ENCODE peak calls at places on chromosomes 12 and 14, in seven cellular contexts. F, H, T, I, B, E and A are unnamed samples. For H3K27me3, the result is how much of the 10 kb centered on the place peaks cover.

GRCh38 chr12:83841620-83842019 is 1071.0 kb downstream of the SLC6A15 start:
- DNase-seq in T (no peak), B (no peak), H (no peak), E (no peak), I (peak), F (no peak), A (peak)

GRCh38 chr12:52696588-52696987 is 6.7 kb downstream of the KRT77 start:
- DNase-seq in T (no peak), I (no peak), E (no peak), F (no peak), B (no peak), H (no peak), A (no peak)

GRCh38 chr12:130715996-130716917 is at the start of gene RIMBP2:
- DNase-seq in H (no peak), T (peak), E (peak), F (peak), I (peak), B (no peak), A (peak)

GRCh38 chr14:103808403-103809001 is 38.9 kb downstream of the PPP1R13B start:
- DNase-seq in B (peak), F (peak), I (peak), E (peak), T (peak), H (peak), A (peak)

GRCh38 chr12:124369055-124369900 is 74.4 kb downstream of the RFLNA start:
- DNase-seq in T (peak), F (peak), H (peak), E (peak), B (peak), I (peak), A (no peak)

GRCh38 chr14:100212476-100213333 is 26.2 kb upstream of the YY1 start:
- DNase-seq in B (no peak), H (no peak), F (no peak), E (peak), I (no peak), T (no peak), A (no peak)

GRCh38 chr14:69055973-69056372 is 76.9 kb upstream of the ACTN1 start:
- DNase-seq in T (no peak), B (no peak), I (peak), E (no peak), F (no peak), H (no peak), A (no peak)

GRCh38 chr12:389138-390096 is at the start of gene KDM5A:
- DNase-seq in I (peak), T (peak), E (peak), F (peak), H (peak), B (peak), A (peak)

GRCh38 chr12:22899184-22899583 is 274.2 kb downstream of the ETNK1 start:
- DNase-seq in E (no peak), F (no peak), H (no peak), I (no peak), B (no peak), T (no peak), A (peak)

GRCh38 chr12:74292351-74293194 is 245.1 kb upstream of the ATXN7L3B start:
- DNase-seq in E (peak), T (peak), F (no peak), B (no peak), I (no peak), H (no peak), A (no peak)

GRCh38 chr14:100078997-100079561 is 13.9 kb downstream of the EVL start:
- DNase-seq in I (peak), H (no peak), E (peak), B (peak), T (peak), F (no peak), A (no peak)

GRCh38 chr12:779745-780734 is 27.7 kb downstream of the WNK1 start:
- DNase-seq in B (no peak), I (peak), T (peak), F (no peak), H (no peak), E (no peak), A (peak)

GRCh38 chr12:54980341-54980740 is 4.2 kb downstream of the TESPA1 start:
- DNase-seq in F (no peak), E (no peak), H (no peak), T (no peak), B (no peak), I (no peak), A (no peak)

GRCh38 chr14:81565441-81566290 is 32.0 kb upstream of the SEL1L start:
- DNase-seq in T (peak), H (no peak), I (no peak), F (no peak), E (no peak), B (no peak), A (peak)

GRCh38 chr12:43758247-43758727 is 303 bp downstream of the PUS7L start:
- DNase-seq in T (peak), H (no peak), E (no peak), I (peak), B (peak), F (peak), A (peak)

GRCh38 chr12:13536219-13536910 is 339.8 kb downstream of the EMP1 start:
- DNase-seq in T (no peak), I (no peak), F (no peak), H (no peak), B (no peak), E (no peak), A (no peak)

GRCh38 chr12:13534242-13534641 is 337.7 kb downstream of the EMP1 start:
- DNase-seq in H (no peak), E (no peak), I (no peak), F (no peak), T (no peak), B (no peak), A (no peak)

GRCh38 chr12:13538136-13538535 is 341.6 kb downstream of the EMP1 start:
- DNase-seq in F (no peak), E (no peak), B (peak), H (no peak), I (no peak), T (no peak), A (no peak)

GRCh38 chr12:13537623-13538022 is 341.1 kb downstream of the EMP1 start:
- DNase-seq in H (no peak), E (no peak), I (no peak), T (no peak), B (no peak), F (no peak), A (no peak)

DNA sequence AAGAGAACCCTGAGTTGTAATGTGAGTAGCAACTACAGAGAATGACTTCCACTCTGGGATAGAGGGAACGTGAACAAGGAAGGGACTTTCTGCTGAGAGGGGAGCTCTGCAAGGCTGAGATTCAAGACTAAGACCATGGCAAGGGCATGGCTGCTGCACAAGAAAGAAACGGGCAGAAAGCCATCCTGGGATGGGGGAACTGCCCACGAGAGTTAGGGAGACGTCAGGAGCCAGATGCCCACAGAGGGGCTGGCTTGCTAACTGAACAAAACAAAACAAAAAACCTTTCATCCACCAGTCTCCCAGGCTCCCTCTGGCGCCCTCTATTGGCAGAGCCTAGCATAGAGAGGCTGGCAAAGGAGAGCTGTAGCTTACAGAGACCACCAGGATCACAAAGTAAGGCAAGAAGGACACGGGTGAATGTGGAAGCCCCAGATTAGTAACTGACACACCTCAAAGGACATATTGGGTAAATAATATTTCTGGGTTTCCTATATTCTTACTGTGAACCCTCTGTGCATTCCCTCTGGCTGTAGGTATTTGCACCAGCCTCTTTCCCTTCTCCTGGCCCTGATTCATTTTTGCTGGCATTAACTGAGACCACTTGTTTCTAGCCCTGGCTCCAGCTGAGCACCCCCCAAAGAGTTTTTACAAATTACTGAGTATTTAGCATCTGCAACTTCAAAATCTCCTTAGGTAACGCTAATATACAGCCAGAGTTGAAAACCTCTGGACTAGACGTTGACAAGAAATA is 338.3 kb downstream of the EMP1 start:
- DNase-seq in E (peak), H (peak), F (peak), I (peak), B (peak), T (peak), A (peak)
- H3K4me3 ChIP-seq in E (no peak), H (no peak), F (no peak), I (peak), B (no peak), T (no peak), A (no peak)

GRCh38 chr12:132174015-132174660 is 29.9 kb downstream of the NOC4L start:
- DNase-seq in B (no peak), F (no peak), T (no peak), I (no peak), H (no peak), E (peak), A (no peak)
- H3K27me3 ChIP-seq in B (half or more), F (under half), T (under half), I (under half), H (under half), E (under half), A (under half)

DNA sequence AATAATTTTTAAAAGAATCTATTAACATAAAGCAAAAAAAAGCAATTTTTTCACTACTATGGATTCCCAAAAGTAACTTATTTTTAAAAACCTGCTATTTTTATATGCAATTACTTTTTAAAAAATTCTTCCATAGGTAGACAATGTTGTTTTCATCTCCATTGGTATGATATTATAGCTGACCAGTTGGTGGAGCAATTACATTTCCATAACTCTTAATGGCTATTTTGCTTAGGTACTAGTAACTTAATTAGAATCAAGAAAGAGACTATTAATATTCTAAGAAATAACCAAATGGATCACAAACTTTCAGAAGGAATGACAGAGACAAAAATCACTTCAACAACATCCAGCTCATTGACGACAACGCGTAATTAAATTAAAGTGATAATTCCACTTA is 64.7 kb upstream of the PTCSC3 start:
- DNase-seq in E (no peak), F (no peak), H (no peak), B (no peak), I (no peak), T (peak), A (peak)
- TF ChIP-seq CTCF in E (no peak), F (no peak), H (no peak), B (no peak), I (no peak), T (no peak), A (no peak)

GRCh38 chr12:89366676-89367364 is 14.5 kb upstream of the DUSP6 start:
- DNase-seq in H (no peak), E (no peak), T (no peak), B (no peak), F (no peak), I (no peak), A (no peak)
- H3K4me3 ChIP-seq in H (no peak), E (no peak), T (no peak), B (no peak), F (no peak), I (no peak), A (no peak)

GRCh38 chr14:60655114-60655897 is 6.0 kb upstream of the SIX1 start:
- DNase-seq in H (no peak), B (no peak), T (no peak), E (no peak), F (no peak), I (no peak), A (no peak)
- H3K27me3 ChIP-seq in H (under half), B (half or more), T (half or more), E (under half), F (under half), I (under half), A (under half)

GRCh38 chr12:6925543-6926279 is 2.0 kb upstream of the ATN1 start:
- DNase-seq in I (peak), H (peak), E (peak), F (peak), B (peak), T (peak), A (peak)
- TF ChIP-seq CTCF in I (no peak), H (no peak), E (no peak), F (no peak), B (peak), T (no peak), A (no peak)

GRCh38 chr12:114681149-114681849 is 2.7 kb downstream of the TBX3 start:
- DNase-seq in E (no peak), B (peak), H (no peak), F (no peak), I (peak), T (peak), A (no peak)
- H3K4me3 ChIP-seq in E (peak), B (peak), H (peak), F (peak), I (peak), T (peak), A (no peak)